ENCODE peak calls at places on chromosomes 13 and 19, in six cellular contexts. G, K, H, C, O and T are unnamed samples.

GRCh38 chr19:49615861-49616260 is 24.1 kb downstream of the RRAS start:
- DNase-seq in G (no peak), K (no peak), H (no peak), C (no peak), O (no peak), T (no peak)

GRCh38 chr19:13207237-13208130 is 57.3 kb downstream of the IER2 start:
- DNase-seq in G (no peak), K (no peak), H (no peak), C (peak), O (no peak), T (no peak)

GRCh38 chr13:50448535-50448981 is 394.9 kb downstream of the DLEU7 start:
- DNase-seq in G (no peak), K (no peak), H (no peak), C (peak), O (peak), T (no peak)

GRCh38 chr13:44653261-44653660 is 77.1 kb upstream of the TSC22D1 start:
- DNase-seq in G (no peak), K (no peak), H (no peak), C (peak), O (no peak), T (no peak)

GRCh38 chr13:95226932-95227718 is 74.1 kb downstream of the ABCC4 start:
- DNase-seq in G (no peak), K (no peak), H (peak), C (no peak), O (no peak), T (no peak)

GRCh38 chr13:98664047-98664446 is 87.1 kb upstream of the STK24 start:
- DNase-seq in G (no peak), K (no peak), H (no peak), C (peak), O (peak), T (peak)

GRCh38 chr13:25171517-25172302 is at the start of gene AMER2:
- DNase-seq in G (peak), K (no peak), H (no peak), C (no peak), O (peak), T (no peak)

GRCh38 chr19:19205416-19206410 is 2.5 kb upstream of the NR2C2AP start:
- DNase-seq in G (peak), K (no peak), H (no peak), C (no peak), O (no peak), T (no peak)

GRCh38 chr19:18385675-18386542 is at the start of gene GDF15:
- DNase-seq in G (no peak), K (no peak), H (no peak), C (peak), O (peak), T (peak)

GRCh38 chr19:40366697-40367561 is 18.4 kb downstream of the PLD3 start:
- DNase-seq in G (no peak), K (no peak), H (peak), C (no peak), O (no peak), T (no peak)

GRCh38 chr13:23753523-23753922 is 135.7 kb downstream of the MIPEP start:
- DNase-seq in G (no peak), K (no peak), H (no peak), C (no peak), O (no peak), T (no peak)

GRCh38 chr13:48563611-48564010 is 30.7 kb upstream of the RCBTB2 start:
- DNase-seq in G (no peak), K (no peak), H (no peak), C (no peak), O (no peak), T (no peak)

GRCh38 chr19:41682437-41682836 is 5.6 kb downstream of the CEACAM7 start:
- DNase-seq in G (no peak), K (no peak), H (no peak), C (no peak), O (no peak), T (no peak)

GRCh38 chr13:91045351-91046034 is 302.0 kb upstream of the MIR17HG start:
- DNase-seq in G (no peak), K (peak), H (no peak), C (no peak), O (peak), T (no peak)

GRCh38 chr19:8143041-8143440 is 6.4 kb downstream of the FBN3 start:
- DNase-seq in G (no peak), K (no peak), H (no peak), C (no peak), O (no peak), T (no peak)

GRCh38 chr19:44968118-44968517 is 12.9 kb downstream of the CLPTM1 start:
- DNase-seq in G (no peak), K (no peak), H (no peak), C (no peak), O (no peak), T (no peak)

GRCh38 chr13:110680852-110681251 is 25.1 kb downstream of the CARS2 start:
- DNase-seq in G (no peak), K (no peak), H (peak), C (peak), O (peak), T (no peak)